ENCODE peak calls at places on chromosome 1, in nine cellular contexts. H is endothelial cell, S is tibial artery, W is amniotic stem cell, Y is heart left ventricle, B is GDM1, M is cardiac fibroblast, A is NCI-H510A treated with DMSO at 0.1 percent for 48 hours, E is right lobe of liver. T is an unnamed sample.

GRCh38 chr1:2564815-2565415 is 8.7 kb downstream of the TNFRSF14 start:
- DNase-seq in H (no peak), S (no peak), W (no peak), Y (no peak), B (no peak), M (no peak), A (no peak), E (no peak), T (no peak)

GRCh38 chr1:5876251-5876650 is 116.0 kb downstream of the NPHP4 start:
- DNase-seq in H (no peak), S (no peak), W (no peak), Y (no peak), B (no peak), M (no peak), A (no peak), E (no peak), T (no peak)

GRCh38 chr1:171841931-171842723 is 829 bp downstream of the DNM3 start:
- DNase-seq in H (peak; percentile 14), S (peak; percentile 65), W (no peak), Y (no peak), B (no peak), M (no peak), A (no peak), E (peak; percentile 45), T (no peak)

GRCh38 chr1:94068096-94068830 is 52.7 kb downstream of the ABCA4 start:
- DNase-seq in H (no peak), S (no peak), W (no peak), Y (no peak), B (no peak), M (peak; percentile 79), A (peak; percentile 31), E (no peak), T (peak; percentile 55)

GRCh38 chr1:52551476-52552235 is 1.2 kb downstream of the TUT4 start:
- DNase-seq in H (no peak), S (no peak), W (no peak), Y (no peak), B (no peak), M (peak; percentile 55), A (no peak), E (no peak), T (no peak)

GRCh38 chr1:44030606-44031050 is 634 bp downstream of the SLC6A9 start:
- DNase-seq in H (peak; percentile 69), S (no peak), W (no peak), Y (no peak), B (no peak), M (peak; percentile 47), A (peak; percentile 95), E (no peak), T (peak; percentile 65)

GRCh38 chr1:204249736-204250427 is 36.1 kb upstream of the GOLT1A start:
- DNase-seq in H (no peak), S (no peak), W (no peak), Y (no peak), B (no peak), M (no peak), A (no peak), E (no peak), T (no peak)

GRCh38 chr1:2174348-2175054 is 20.1 kb downstream of the FAAP20 start:
- DNase-seq in H (peak; percentile 72), S (peak; percentile 80), W (peak; percentile 16), Y (peak; percentile 80), B (no peak), M (peak; percentile 62), A (peak; percentile 56), E (no peak), T (peak; percentile 64)

T was measured in SJSA1.